ENCODE peak calls at places on chromosome 16, in eight cellular contexts. N is IMR-90, C is OCI-LY7, K is H9, P is neural progenitor cell, F is PC-9, H is K562, M is fibroblast of lung. Y is an unnamed sample.

GRCh38 chr16:90057738-90058173 is 19.4 kb downstream of the PRDM7 start:
- DNase-seq in N (peak), C (no peak), H (peak), P (no peak), M (peak), K (no peak), F (no peak), Y (no peak)

GRCh38 chr16:3729161-3730112 is 12.1 kb upstream of the TRAP1 start:
- DNase-seq in H (no peak), K (no peak), C (no peak), P (no peak), N (no peak), F (no peak), M (no peak), Y (no peak)

GRCh38 chr16:76573281-76573680 is 296.1 kb downstream of the CNTNAP4 start:
- DNase-seq in N (no peak), P (peak), H (no peak), C (no peak), M (no peak), F (no peak), K (no peak), Y (peak)

GRCh38 chr16:88882358-88883030 is 16.0 kb upstream of the PABPN1L start:
- DNase-seq in K (no peak), F (no peak), H (peak), M (no peak), N (no peak), C (no peak), P (no peak), Y (no peak)

GRCh38 chr16:20253825-20254224 is 73.5 kb downstream of the GP2 start:
- DNase-seq in N (no peak), M (no peak), F (no peak), K (no peak), C (no peak), P (no peak), H (no peak), Y (no peak)

GRCh38 chr16:82044585-82044911 is 9.5 kb downstream of the HSD17B2 start:
- DNase-seq in F (no peak), C (no peak), N (no peak), H (no peak), P (no peak), K (no peak), M (no peak), Y (no peak)

GRCh38 chr16:56424791-56425438 is 430 bp downstream of the AMFR start:
- DNase-seq in C (no peak), K (peak), M (peak), P (no peak), N (no peak), H (peak), F (no peak), Y (peak)

GRCh38 chr16:67101683-67102082 is 8.1 kb upstream of the PHAF1 start:
- DNase-seq in F (no peak), C (no peak), P (no peak), N (peak), K (no peak), M (no peak), H (no peak), Y (no peak)

GRCh38 chr16:22373662-22374310 is 633 bp downstream of the CDR2 start:
- DNase-seq in M (no peak), F (no peak), N (no peak), P (peak), C (peak), H (peak), K (peak), Y (peak)

GRCh38 chr16:20847577-20847976 is 41.2 kb downstream of the REXO5 start:
- DNase-seq in K (no peak), F (no peak), N (no peak), P (no peak), H (no peak), M (no peak), C (no peak), Y (no peak)

GRCh38 chr16:82055728-82056549 is 20.9 kb downstream of the HSD17B2 start:
- DNase-seq in C (no peak), N (no peak), F (no peak), K (no peak), P (no peak), H (no peak), M (no peak), Y (no peak)

GRCh38 chr16:54287758-54288591 is 1.4 kb upstream of the IRX3 start:
- DNase-seq in H (no peak), C (no peak), P (peak), F (no peak), M (no peak), K (peak), N (no peak), Y (peak)

GRCh38 chr16:54290203-54291106 is 3.9 kb upstream of the IRX3 start:
- DNase-seq in C (no peak), P (peak), H (no peak), M (no peak), K (peak), F (no peak), N (no peak), Y (peak)

GRCh38 chr16:54288592-54289241 is 2.1 kb upstream of the IRX3 start:
- DNase-seq in F (no peak), M (no peak), P (peak), N (no peak), K (no peak), C (no peak), H (no peak), Y (peak)

GRCh38 chr16:54291107-54291980 is 4.8 kb upstream of the IRX3 start:
- DNase-seq in F (no peak), K (peak), N (no peak), M (no peak), P (peak), C (no peak), H (no peak), Y (peak)

GRCh38 chr16:54289242-54290051 is 2.9 kb upstream of the IRX3 start:
- DNase-seq in N (no peak), M (no peak), H (no peak), F (no peak), K (peak), C (no peak), P (peak), Y (peak)
- H3K4me2 ChIP-seq in N (no peak), M (no peak), H (no peak), F (no peak), K (peak), C (no peak), P (peak), Y (peak)

GRCh38 chr16:72021043-72021442 is 12.5 kb downstream of the DHODH start:
- DNase-seq in N (no peak), P (peak), K (peak), H (peak), M (no peak), F (no peak), C (no peak), Y (peak)
- TF ChIP-seq CTCF in N (peak), P (peak), K (peak), H (peak), M (no peak), F (no peak), C (no peak), Y (peak)

GRCh38 chr16:30397776-30398659 is 2.8 kb downstream of the ZNF48 start:
- DNase-seq in H (no peak), F (no peak), N (no peak), P (no peak), K (no peak), M (no peak), C (no peak), Y (no peak)

GRCh38 chr16:30395992-30396560 is 856 bp downstream of the ZNF48 start:
- DNase-seq in C (no peak), N (no peak), H (peak), P (no peak), F (no peak), M (no peak), K (no peak), Y (no peak)

GRCh38 chr16:30395155-30395991 is at the start of gene ZNF48:
- DNase-seq in P (peak), K (peak), M (peak), F (peak), H (peak), N (peak), C (peak), Y (peak)

GRCh38 chr16:30398660-30399434 is 3.6 kb downstream of the ZNF48 start:
- DNase-seq in K (peak), P (peak), F (no peak), M (no peak), C (no peak), H (no peak), N (no peak), Y (no peak)

GRCh38 chr16:30397056-30397455 is 1.8 kb downstream of the ZNF48 start:
- DNase-seq in K (no peak), F (no peak), M (no peak), N (no peak), P (no peak), H (no peak), C (no peak), Y (no peak)
- H3K4me2 ChIP-seq in K (no peak), F (peak), M (no peak), N (no peak), P (peak), H (no peak), C (peak), Y (peak)

DNA sequence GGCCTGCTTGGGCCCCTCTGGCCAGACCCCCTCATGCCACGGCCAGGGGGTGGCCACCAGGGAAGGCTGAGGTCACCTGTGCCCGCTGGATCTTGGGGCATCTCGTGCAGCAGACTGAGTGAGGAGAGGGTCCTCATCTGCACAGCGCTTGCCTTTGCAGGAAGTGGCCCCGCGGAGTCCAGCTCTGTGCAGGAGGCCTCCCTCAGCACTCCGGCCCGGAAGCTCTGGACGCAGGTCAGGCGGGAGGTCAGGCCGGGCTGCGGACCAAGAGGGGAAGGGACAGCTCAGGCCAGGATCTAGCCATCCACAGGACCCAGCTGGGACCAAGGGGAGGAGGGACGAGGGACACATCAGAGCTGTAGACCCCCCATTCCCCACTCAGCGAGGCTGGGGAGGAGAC is 72.4 kb downstream of the LITAF start:
- DNase-seq in C (no peak), M (no peak), F (no peak), K (no peak), P (no peak), H (no peak), N (no peak), Y (no peak)
- TF ChIP-seq CTCF in C (no peak), M (no peak), F (no peak), K (no peak), P (no peak), H (no peak), N (no peak), Y (no peak)

GRCh38 chr16:86714166-86714565 is 135.8 kb downstream of the FOXL1 start:
- DNase-seq in H (no peak), N (peak), K (no peak), P (peak), F (no peak), M (peak), C (no peak), Y (peak)
- H3K4me2 ChIP-seq in H (no peak), N (no peak), K (no peak), P (no peak), F (no peak), M (no peak), C (no peak), Y (no peak)

GRCh38 chr16:68436581-68436980 is 11.7 kb downstream of the SMPD3 start:
- DNase-seq in P (peak), N (no peak), M (no peak), C (peak), F (no peak), K (peak), H (peak), Y (peak)
- TF ChIP-seq CTCF in P (peak), N (no peak), M (no peak), C (peak), F (peak), K (peak), H (peak), Y (peak)